ENCODE peak calls at places on chromosomes 5 and 9, in six cellular contexts. H is HepG2, E is K562, A is HCT116, L is SK-N-SH, S is H1. K is an unnamed sample.

GRCh38 chr9:97986466-97986865 is 3.3 kb downstream of the ANP32B start:
- DNase-seq in H (no peak), E (no peak), A (no peak), L (no peak), S (no peak), K (no peak)

GRCh38 chr5:59506285-59506877 is 387.1 kb downstream of the PDE4D start:
- DNase-seq in H (peak; percentile 6), E (no peak), A (no peak), L (no peak), S (no peak), K (no peak)

GRCh38 chr9:6852243-6852963 is 94.6 kb downstream of the KDM4C start:
- DNase-seq in H (peak; percentile 30), E (no peak), A (no peak), L (no peak), S (no peak), K (no peak)

GRCh38 chr5:79849486-79850315 is 141.4 kb downstream of the MTX3 start:
- DNase-seq in H (no peak), E (no peak), A (no peak), L (no peak), S (no peak), K (no peak)

GRCh38 chr5:170109059-170110031 is 3.6 kb downstream of the FOXI1 start:
- DNase-seq in H (no peak), E (no peak), A (no peak), L (no peak), S (no peak), K (no peak)

GRCh38 chr9:22643541-22643940 is 196.9 kb downstream of the DMRTA1 start:
- DNase-seq in H (no peak), E (no peak), A (no peak), L (no peak), S (no peak), K (no peak)

GRCh38 chr9:36163840-36164175 is 5.4 kb upstream of the CCIN start:
- DNase-seq in H (no peak), E (no peak), A (no peak), L (no peak), S (no peak), K (no peak)

GRCh38 chr5:29697786-29698414 is 1495.6 kb upstream of the CDH6 start:
- DNase-seq in H (peak; percentile 39), E (peak; percentile 12), A (no peak), L (peak; percentile 3), S (no peak), K (peak; percentile 26)

GRCh38 chr5:14988210-14988609 is 116.6 kb upstream of the ANKH start:
- DNase-seq in H (no peak), E (no peak), A (no peak), L (no peak), S (no peak), K (no peak)

GRCh38 chr5:148145916-148146315 is 22.4 kb upstream of the SPINK14 start:
- DNase-seq in H (peak; percentile 77), E (no peak), A (no peak), L (no peak), S (no peak), K (peak; percentile 99)

GRCh38 chr5:69432412-69433206 is 17.7 kb downstream of the MARVELD2 start:
- DNase-seq in H (no peak), E (no peak), A (no peak), L (no peak), S (no peak), K (no peak)

GRCh38 chr9:109956811-109957440 is 176.9 kb downstream of the PALM2AKAP2 start:
- DNase-seq in H (no peak), E (no peak), A (no peak), L (peak; percentile 62), S (no peak), K (no peak)

GRCh38 chr9:131149678-131150033 is 24.3 kb downstream of the NUP214 start:
- DNase-seq in H (no peak), E (no peak), A (no peak), L (no peak), S (no peak), K (no peak)

GRCh38 chr9:136799079-136799853 is 3.1 kb downstream of the CCDC183 start:
- DNase-seq in H (peak; percentile 80), E (no peak), A (no peak), L (no peak), S (no peak), K (no peak)

GRCh38 chr5:28374492-28374934 is 1336.1 kb upstream of the CDH9 start:
- DNase-seq in H (no peak), E (no peak), A (no peak), L (no peak), S (no peak), K (no peak)

GRCh38 chr5:96968074-96968473 is 32.2 kb downstream of the LNPEP start:
- DNase-seq in H (peak; percentile 29), E (peak; percentile 13), A (peak; percentile 16), L (no peak), S (no peak), K (no peak)

GRCh38 chr9:129802833-129803678 is at the start of gene TOR1B:
- DNase-seq in H (peak; percentile 86), E (peak; percentile 95), A (peak; percentile 81), L (peak; percentile 96), S (peak; percentile 77), K (peak; percentile 76)

GRCh38 chr5:92560698-92561361 is 1020.2 kb downstream of the NR2F1-AS1 start:
- DNase-seq in H (no peak), E (no peak), A (peak; percentile 59), L (no peak), S (peak; percentile 38), K (no peak)

GRCh38 chr5:133801955-133802751 is 166.3 kb downstream of the C5orf15 start:
- DNase-seq in H (no peak), E (no peak), A (no peak), L (peak; percentile 42), S (no peak), K (peak; percentile 25)

GRCh38 chr5:137190031-137190430 is 309.1 kb downstream of the SPOCK1 start:
- DNase-seq in H (no peak), E (no peak), A (no peak), L (no peak), S (no peak), K (no peak)

GRCh38 chr9:98864257-98865180 is 57.0 kb downstream of the GALNT12 start:
- DNase-seq in H (no peak), E (no peak), A (no peak), L (no peak), S (no peak), K (no peak)

GRCh38 chr5:31864015-31864414 is 225.1 kb downstream of the PDZD2 start:
- DNase-seq in H (no peak), E (no peak), A (no peak), L (peak; percentile 84), S (no peak), K (no peak)

GRCh38 chr9:79195904-79196303 is 375.9 kb upstream of the TLE4 start:
- DNase-seq in H (no peak), E (no peak), A (no peak), L (no peak), S (no peak), K (no peak)

GRCh38 chr9:79224672-79225433 is 346.9 kb upstream of the TLE4 start:
- DNase-seq in H (no peak), E (no peak), A (no peak), L (no peak), S (no peak), K (no peak)

GRCh38 chr9:37229882-37230482 is 109.6 kb downstream of the ZCCHC7 start:
- DNase-seq in H (no peak), E (no peak), A (peak; percentile 56), L (no peak), S (no peak), K (no peak)

DNA sequence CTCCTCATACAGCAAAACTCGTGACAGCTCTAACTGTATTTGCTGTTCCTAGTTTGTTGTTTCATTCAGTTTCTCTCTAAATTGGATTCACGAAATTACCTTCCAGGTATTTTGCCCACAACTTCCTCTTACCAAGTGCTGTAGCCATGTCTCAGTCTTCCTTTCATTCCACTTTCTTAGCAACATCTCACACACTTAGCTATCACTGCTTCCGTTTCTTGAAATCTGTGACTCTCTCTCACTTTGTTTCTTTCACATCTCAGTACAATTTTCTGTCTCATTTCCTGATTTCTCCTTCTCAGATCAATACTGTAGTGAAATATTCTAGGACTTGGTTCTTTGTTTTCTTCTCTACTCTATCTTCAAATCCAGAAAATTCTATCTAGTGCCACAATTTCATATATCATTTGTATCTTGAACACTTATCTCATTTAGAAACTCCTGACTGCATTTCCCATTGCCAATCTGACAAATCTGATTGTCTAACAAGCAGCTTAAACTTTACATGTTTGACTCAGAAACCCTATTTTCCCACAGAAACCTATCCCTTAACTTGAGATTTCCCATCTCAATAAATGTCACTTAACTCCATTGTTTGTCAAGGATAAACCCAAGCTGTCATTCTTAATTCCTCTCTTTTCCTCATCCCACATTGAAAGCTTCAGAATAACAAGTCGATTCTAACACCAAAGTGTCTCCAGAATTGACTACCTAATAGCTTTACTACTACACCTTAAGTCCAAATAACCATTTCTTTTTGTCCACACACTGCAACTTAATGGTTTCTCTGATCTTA is 303.1 kb downstream of the CDH12 start:
- DNase-seq in H (no peak), E (no peak), A (no peak), L (no peak), S (no peak), K (no peak)
- TF ChIP-seq JUND in H (no peak), E (no peak), A (no peak), L (no peak), S (no peak), K (no peak)

GRCh38 chr5:35458824-35459207 is 158.8 kb upstream of the SPEF2 start:
- DNase-seq in H (no peak), E (no peak), A (no peak), L (peak; percentile 24), S (no peak), K (peak; percentile 66)
- TF ChIP-seq JUND in H (no peak), E (no peak), A (no peak), L (no peak), S (no peak), K (no peak)

DNA sequence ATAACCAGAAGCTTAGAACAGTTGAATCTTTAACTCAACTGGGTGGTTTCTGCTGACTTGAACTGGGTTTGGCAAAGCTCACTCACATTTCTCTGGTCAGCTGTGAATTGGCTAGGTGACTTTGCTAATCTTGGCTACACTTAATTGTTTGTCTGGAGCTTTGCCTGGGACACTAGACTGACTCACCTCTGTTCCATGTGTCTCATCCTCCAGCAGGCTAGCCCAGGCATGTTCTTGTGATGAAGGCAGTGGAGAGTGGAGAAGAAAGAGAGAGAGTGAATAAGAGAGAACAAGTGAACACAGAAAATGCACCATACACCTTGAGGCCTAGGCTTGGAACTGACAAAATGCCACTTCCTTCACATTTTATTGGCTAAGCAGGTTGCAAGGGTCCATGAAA is 32.6 kb downstream of the SPATA31D1 start:
- DNase-seq in H (peak; percentile 10), E (no peak), A (peak; percentile 58), L (no peak), S (no peak), K (no peak)
- TF ChIP-seq JUND in H (no peak), E (no peak), A (peak; percentile 71), L (peak; percentile 69), S (no peak), K (no peak)

GRCh38 chr9:108750656-108751175 is 105.1 kb downstream of the ACTL7B start:
- DNase-seq in H (no peak), E (no peak), A (no peak), L (no peak), S (no peak), K (no peak)

GRCh38 chr9:108751301-108751824 is 104.4 kb downstream of the ACTL7B start:
- DNase-seq in H (no peak), E (no peak), A (no peak), L (no peak), S (no peak), K (no peak)

GRCh38 chr9:108746001-108746400 is 109.8 kb downstream of the ACTL7B start:
- DNase-seq in H (no peak), E (no peak), A (no peak), L (no peak), S (no peak), K (no peak)

GRCh38 chr9:108746864-108747263 is 108.9 kb downstream of the ACTL7B start:
- DNase-seq in H (peak; percentile 57), E (no peak), A (no peak), L (no peak), S (no peak), K (no peak)

GRCh38 chr9:108748776-108749175 is 107.0 kb downstream of the ACTL7B start:
- DNase-seq in H (peak; percentile 50), E (no peak), A (no peak), L (no peak), S (no peak), K (no peak)
- TF ChIP-seq JUND in H (no peak), E (no peak), A (no peak), L (no peak), S (no peak), K (no peak)